ENCODE peak calls at places on chromosome X, in seven cellular contexts. I is NCI-H345; Y is astrocyte of the hippocampus; Z is sciatic nerve; V is activated T-cell treated with anti-CD3 and anti-CD28 coated beads, Interleukin-2, amount 50 U/mL, for 72 hours; A is EL; G is midbrain. U is an unnamed sample.
A peak's percentile ranks its signal among the peaks of the same experiment; 100 is the strongest.

GRCh38 chrX:115393271-115393670 is 103.8 kb downstream of the LUZP4 start:
- DNase-seq in I (no peak), G (no peak), Z (no peak), A (peak; percentile 44), Y (peak; percentile 83), V (no peak), U (peak; percentile 60)

GRCh38 chrX:19705196-19705769 is 182.1 kb downstream of the SH3KBP1 start:
- DNase-seq in G (no peak), A (peak; percentile 30), Y (peak; percentile 4), Z (no peak), V (no peak), I (no peak), U (no peak)

GRCh38 chrX:18666614-18667013 is 5.3 kb downstream of the RS1 start:
- DNase-seq in G (no peak), A (no peak), Z (no peak), Y (no peak), I (no peak), V (no peak), U (no peak)

GRCh38 chrX:150482537-150483217 is 85.7 kb upstream of the MTM1 start:
- DNase-seq in G (no peak), Y (peak; percentile 74), Z (no peak), V (peak; percentile 61), I (no peak), A (peak; percentile 64), U (peak; percentile 70)

GRCh38 chrX:55489315-55490009 is at the start of gene USP51:
- DNase-seq in Z (peak; percentile 76), G (peak; percentile 28), Y (peak; percentile 31), I (peak; percentile 52), A (peak; percentile 0), V (no peak), U (peak; percentile 9)

GRCh38 chrX:44875185-44875489 is 2.1 kb downstream of the KDM6A start:
- DNase-seq in Z (no peak), Y (no peak), A (no peak), G (no peak), V (no peak), I (no peak), U (no peak)

GRCh38 chrX:7068939-7069367 is 78.6 kb upstream of the STS start:
- DNase-seq in Z (no peak), A (peak; percentile 4), I (no peak), G (no peak), V (no peak), Y (peak; percentile 11), U (peak; percentile 67)

GRCh38 chrX:140274761-140275525 is 229.9 kb downstream of the SOX3 start:
- DNase-seq in I (no peak), V (no peak), A (peak; percentile 56), Z (no peak), Y (peak; percentile 86), G (no peak), U (peak; percentile 1)

GRCh38 chrX:39813631-39814246 is 284.0 kb downstream of the BCOR start:
- DNase-seq in A (no peak), Z (no peak), I (no peak), G (peak; percentile 49), V (no peak), Y (peak; percentile 60), U (peak; percentile 20)

U was measured in brain microvascular endothelial cell.